ENCODE peak calls at places on chromosome 22, in four cellular contexts. M, O, J and K are unnamed samples.

GRCh38 chr22:49092751-49093150 is 734.9 kb downstream of the BRD1 start:
- DNase-seq in M (no peak), O (no peak), J (no peak), K (no peak)

GRCh38 chr22:48426466-48427380 is 1401.0 kb downstream of the BRD1 start:
- DNase-seq in M (no peak), O (no peak), J (no peak), K (no peak)

GRCh38 chr22:29154364-29155048 is 51.2 kb upstream of the EMID1 start:
- DNase-seq in M (peak), O (peak), J (peak), K (no peak)

GRCh38 chr22:45318558-45319318 is 9.0 kb downstream of the FAM118A start:
- DNase-seq in M (no peak), O (no peak), J (no peak), K (no peak)

GRCh38 chr22:45948081-45948648 is 28.8 kb downstream of the WNT7B start:
- DNase-seq in M (no peak), O (no peak), J (no peak), K (no peak)

GRCh38 chr22:26567610-26568009 is 22.3 kb downstream of the TPST2 start:
- DNase-seq in M (no peak), O (no peak), J (no peak), K (no peak)

GRCh38 chr22:24107668-24108067 is 73.6 kb upstream of the SUSD2 start:
- DNase-seq in M (peak), O (peak), J (peak), K (peak)

GRCh38 chr22:47320560-47320959 is 558.1 kb downstream of the TBC1D22A start:
- DNase-seq in M (no peak), O (no peak), J (no peak), K (no peak)

GRCh38 chr22:24428751-24429410 is 1.5 kb downstream of the ADORA2A start:
- DNase-seq in M (no peak), O (no peak), J (no peak), K (no peak)

GRCh38 chr22:30005213-30005857 is 74.9 kb upstream of the HORMAD2 start:
- DNase-seq in M (peak), O (peak), J (peak), K (no peak)

GRCh38 chr22:41361716-41362310 is 19.9 kb upstream of the TEF start:
- DNase-seq in M (no peak), O (no peak), J (no peak), K (no peak)

GRCh38 chr22:22394589-22394988 is 114.0 kb downstream of the ZNF280B start:
- DNase-seq in M (no peak), O (no peak), J (no peak), K (no peak)

GRCh38 chr22:30310881-30311771 is 15.6 kb downstream of the TBC1D10A start:
- DNase-seq in M (peak), O (peak), J (peak), K (no peak)

GRCh38 chr22:46902436-46902835 is 140.0 kb downstream of the TBC1D22A start:
- DNase-seq in M (no peak), O (no peak), J (no peak), K (no peak)

GRCh38 chr22:22520667-22521602 is 865 bp upstream of the ZNF280A start:
- DNase-seq in M (no peak), O (no peak), J (no peak), K (no peak)

GRCh38 chr22:28714043-28714442 is 27.6 kb downstream of the CHEK2 start:
- DNase-seq in M (no peak), O (no peak), J (no peak), K (no peak)

GRCh38 chr22:48482771-48483170 is 1344.9 kb downstream of the BRD1 start:
- DNase-seq in M (no peak), O (no peak), J (no peak), K (no peak)

GRCh38 chr22:19823191-19823590 is 31.5 kb downstream of the GNB1L start:
- DNase-seq in M (no peak), O (no peak), J (no peak), K (no peak)

GRCh38 chr22:23286296-23286695 is 106.0 kb downstream of the BCR start:
- DNase-seq in M (no peak), O (no peak), J (no peak), K (no peak)

GRCh38 chr22:48734359-48734758 is 1093.3 kb downstream of the BRD1 start:
- DNase-seq in M (no peak), O (no peak), J (no peak), K (no peak)

GRCh38 chr22:44211946-44212930 is 31.5 kb downstream of the PARVG start:
- DNase-seq in M (no peak), O (no peak), J (no peak), K (no peak)

GRCh38 chr22:49232319-49233067 is 595.2 kb downstream of the BRD1 start:
- DNase-seq in M (no peak), O (no peak), J (no peak), K (no peak)

GRCh38 chr22:49233507-49234100 is 594.1 kb downstream of the BRD1 start:
- DNase-seq in M (no peak), O (no peak), J (no peak), K (no peak)

GRCh38 chr22:47929073-47929472 is 1166.6 kb downstream of the TBC1D22A start:
- DNase-seq in M (no peak), O (no peak), J (no peak), K (no peak)

GRCh38 chr22:47681766-47682165 is 919.3 kb downstream of the TBC1D22A start:
- DNase-seq in M (no peak), O (no peak), J (no peak), K (no peak)

GRCh38 chr22:29393019-29393608 is 4.7 kb upstream of the AP1B1 start:
- DNase-seq in M (no peak), O (no peak), J (no peak), K (no peak)

GRCh38 chr22:41094036-41094435 is 1.6 kb downstream of the EP300 start:
- DNase-seq in M (no peak), O (no peak), J (no peak), K (no peak)

GRCh38 chr22:39724390-39724789 is 153.8 kb downstream of the CACNA1I start:
- DNase-seq in M (no peak), O (no peak), J (no peak), K (no peak)

GRCh38 chr22:44532466-44533025 is 34.5 kb upstream of the RTL6 start:
- DNase-seq in M (no peak), O (no peak), J (no peak), K (no peak)

GRCh38 chr22:41048791-41049717 is 43.3 kb upstream of the EP300 start:
- DNase-seq in M (peak), O (peak), J (peak), K (peak)

GRCh38 chr22:44245867-44246266 is 65.1 kb downstream of the PARVG start:
- DNase-seq in M (no peak), O (no peak), J (no peak), K (no peak)

GRCh38 chr22:22420580-22420979 is 88.0 kb downstream of the ZNF280B start:
- DNase-seq in M (no peak), O (no peak), J (no peak), K (no peak)

GRCh38 chr22:24421428-24421931 is 5.9 kb upstream of the ADORA2A start:
- DNase-seq in M (no peak), O (no peak), J (no peak), K (no peak)

GRCh38 chr22:22030493-22031182 is 48.1 kb upstream of the TOP3B start:
- DNase-seq in M (no peak), O (peak), J (no peak), K (no peak)

GRCh38 chr22:22827187-22827948 is 60.2 kb upstream of the IGLL5 start:
- DNase-seq in M (no peak), O (no peak), J (no peak), K (no peak)

GRCh38 chr22:42893366-42894150 is 36.5 kb upstream of the ARFGAP3 start:
- DNase-seq in M (no peak), O (no peak), J (no peak), K (no peak)

GRCh38 chr22:17914474-17914873 is 109.9 kb downstream of the MICAL3 start:
- DNase-seq in M (peak), O (no peak), J (no peak), K (no peak)

GRCh38 chr22:25759825-25760231 is 17.8 kb downstream of the MYO18B start:
- DNase-seq in M (peak), O (no peak), J (peak), K (no peak)

GRCh38 chr22:50469377-50470305 is 5.2 kb downstream of the SBF1 start:
- DNase-seq in M (peak), O (peak), J (peak), K (no peak)
- H3K4me3 ChIP-seq in M (no peak), O (no peak), J (no peak), K (no peak)

GRCh38 chr22:37186997-37187522 is 987 bp downstream of the C1QTNF6 start:
- DNase-seq in M (no peak), O (peak), J (no peak), K (no peak)
- H3K4me3 ChIP-seq in M (no peak), O (peak), J (peak), K (peak)

GRCh38 chr22:38700271-38700788 is 413 bp downstream of the JOSD1 start:
- DNase-seq in M (no peak), O (peak), J (no peak), K (no peak)

GRCh38 chr22:38699784-38700183 is 959 bp downstream of the JOSD1 start:
- DNase-seq in M (no peak), O (no peak), J (no peak), K (no peak)

GRCh38 chr22:38698407-38699094 is 2.2 kb downstream of the JOSD1 start:
- DNase-seq in M (no peak), O (no peak), J (no peak), K (no peak)

GRCh38 chr22:38697055-38697980 is 3.4 kb downstream of the JOSD1 start:
- DNase-seq in M (no peak), O (no peak), J (no peak), K (no peak)

DNA sequence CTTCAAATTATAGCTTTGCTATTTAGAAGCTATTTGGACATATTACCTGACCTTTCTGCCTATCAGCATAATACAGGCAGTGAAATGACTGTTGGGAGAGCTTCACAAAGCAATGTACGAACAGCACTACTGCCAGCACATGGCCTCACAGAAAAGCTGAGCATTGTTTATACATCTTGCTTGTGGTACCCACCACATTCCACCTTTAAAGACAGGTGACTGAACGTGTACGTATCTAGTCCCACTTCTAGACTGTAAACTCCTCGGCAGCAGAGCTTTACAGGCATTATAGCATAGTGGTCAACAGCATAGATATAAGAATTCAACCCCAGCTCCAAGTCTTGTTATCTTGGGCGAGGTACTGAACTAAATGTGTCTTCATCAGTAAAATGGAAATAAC is 1.6 kb downstream of the JOSD1 start:
- DNase-seq in M (no peak), O (no peak), J (no peak), K (no peak)
- H3K4me3 ChIP-seq in M (peak), O (peak), J (peak), K (peak)

DNA sequence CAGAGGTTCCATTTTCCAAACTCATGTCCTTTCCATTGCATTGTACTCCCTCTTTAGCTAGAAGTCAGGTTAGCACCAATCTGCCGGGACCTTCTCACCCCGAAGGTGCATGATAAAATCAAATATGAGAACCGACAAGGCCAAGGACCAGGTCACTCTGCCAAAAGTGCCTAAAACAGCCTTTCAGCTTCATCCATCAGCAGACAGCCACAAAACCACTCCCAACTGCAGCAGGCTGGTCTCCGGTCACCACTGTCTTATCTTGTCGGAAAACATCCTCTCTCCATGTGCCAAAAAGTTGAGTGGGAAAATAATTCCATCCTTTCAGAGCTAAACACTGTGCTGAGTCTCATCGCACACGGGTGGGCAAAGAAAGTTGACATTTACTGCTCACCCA is 1.4 kb downstream of the PI4KA start:
- DNase-seq in M (no peak), O (no peak), J (no peak), K (no peak)
- H3K4me3 ChIP-seq in M (peak), O (peak), J (peak), K (peak)